ENCODE peak calls at places on chromosomes 12 and 14, in four cellular contexts. C is GM12878, Z is HepG2, Q is SK-N-SH. J is an unnamed sample.

GRCh38 chr14:105307052-105307727 is 6.4 kb upstream of the BRF1 start:
- DNase-seq in C (no peak), Z (no peak), Q (peak; percentile 6), J (no peak)

GRCh38 chr14:56004323-56004722 is 113.9 kb upstream of the PELI2 start:
- DNase-seq in C (no peak), Z (no peak), Q (no peak), J (no peak)

GRCh38 chr12:24034160-24034559 is 84.7 kb upstream of the SOX5 start:
- DNase-seq in C (no peak), Z (no peak), Q (peak; percentile 41), J (no peak)

GRCh38 chr14:96122496-96122895 is 82.1 kb upstream of the BDKRB2 start:
- DNase-seq in C (no peak), Z (no peak), Q (no peak), J (no peak)

GRCh38 chr12:117141097-117141898 is 42.1 kb upstream of the TESC start:
- DNase-seq in C (no peak), Z (no peak), Q (no peak), J (no peak)

GRCh38 chr14:51225751-51226150 is 14.3 kb upstream of the TMX1 start:
- DNase-seq in C (no peak), Z (no peak), Q (no peak), J (no peak)

GRCh38 chr14:99570542-99571302 is 33.3 kb downstream of the CCDC85C start:
- DNase-seq in C (no peak), Z (no peak), Q (no peak), J (no peak)

GRCh38 chr12:18246057-18246456 is 15.3 kb upstream of the PIK3C2G start:
- DNase-seq in C (no peak), Z (no peak), Q (peak; percentile 1), J (no peak)

GRCh38 chr12:54135621-54136027 is 53.2 kb downstream of the SMUG1 start:
- DNase-seq in C (no peak), Z (peak; percentile 88), Q (peak; percentile 56), J (no peak)

GRCh38 chr12:124764451-124764850 is 99.2 kb downstream of the SCARB1 start:
- DNase-seq in C (no peak), Z (no peak), Q (no peak), J (no peak)

GRCh38 chr14:59022144-59022543 is 166.3 kb upstream of the DAAM1 start:
- DNase-seq in C (no peak), Z (no peak), Q (no peak), J (no peak)

GRCh38 chr12:14135996-14136395 is 154.6 kb upstream of the GRIN2B start:
- DNase-seq in C (no peak), Z (no peak), Q (no peak), J (no peak)

GRCh38 chr14:31926123-31926522 is 151.0 kb upstream of the ARHGAP5 start:
- DNase-seq in C (no peak), Z (peak; percentile 87), Q (peak; percentile 44), J (peak; percentile 59)

GRCh38 chr14:104247336-104248202 is 109.2 kb downstream of the KIF26A start:
- DNase-seq in C (no peak), Z (no peak), Q (no peak), J (no peak)

GRCh38 chr14:92510972-92511371 is 2.6 kb upstream of the RIN3 start:
- DNase-seq in C (no peak), Z (peak; percentile 48), Q (no peak), J (no peak)

GRCh38 chr12:132444957-132445883 is 44.7 kb upstream of the FBRSL1 start:
- DNase-seq in C (no peak), Z (no peak), Q (no peak), J (no peak)

GRCh38 chr14:78612666-78613065 is 442.5 kb downstream of the NRXN3 start:
- DNase-seq in C (no peak), Z (no peak), Q (no peak), J (no peak)

GRCh38 chr12:46590991-46591703 is 218.6 kb upstream of the SLC38A2 start:
- DNase-seq in C (no peak), Z (no peak), Q (no peak), J (no peak)

GRCh38 chr14:41570415-41571155 is 36.1 kb upstream of the LRFN5 start:
- DNase-seq in C (no peak), Z (no peak), Q (no peak), J (no peak)

GRCh38 chr12:41122894-41123293 is 65.2 kb upstream of the PDZRN4 start:
- DNase-seq in C (no peak), Z (no peak), Q (no peak), J (no peak)

GRCh38 chr14:90999299-90999698 is 61.1 kb downstream of the RPS6KA5 start:
- DNase-seq in C (no peak), Z (no peak), Q (no peak), J (no peak)

GRCh38 chr14:75959031-75959430 is 22.8 kb downstream of the TGFB3 start:
- DNase-seq in C (no peak), Z (no peak), Q (no peak), J (no peak)

GRCh38 chr12:6345319-6346071 is 3.6 kb upstream of the TNFRSF1A start:
- DNase-seq in C (no peak), Z (peak; percentile 84), Q (no peak), J (peak; percentile 98)

GRCh38 chr12:51974646-51975045 is 23.1 kb downstream of the ACVR1B start:
- DNase-seq in C (no peak), Z (no peak), Q (no peak), J (no peak)

GRCh38 chr14:88667555-88668273 is 104.9 kb downstream of the ZC3H14 start:
- DNase-seq in C (peak; percentile 25), Z (peak; percentile 70), Q (peak; percentile 63), J (peak; percentile 78)

GRCh38 chr14:36657409-36658090 is 4.1 kb upstream of the PAX9 start:
- DNase-seq in C (no peak), Z (no peak), Q (peak; percentile 41), J (no peak)

GRCh38 chr12:28817524-28817923 is 331.6 kb upstream of the FAR2 start:
- DNase-seq in C (no peak), Z (no peak), Q (no peak), J (no peak)

GRCh38 chr12:10301103-10301502 is 6.6 kb upstream of the KLRD1 start:
- DNase-seq in C (no peak), Z (no peak), Q (no peak), J (no peak)

GRCh38 chr14:40164083-40164482 is 731.9 kb upstream of the FBXO33 start:
- DNase-seq in C (no peak), Z (no peak), Q (no peak), J (no peak)

GRCh38 chr14:69464829-69465228 is 19.7 kb upstream of the PLEKHD1 start:
- DNase-seq in C (no peak), Z (no peak), Q (peak; percentile 17), J (no peak)

DNA sequence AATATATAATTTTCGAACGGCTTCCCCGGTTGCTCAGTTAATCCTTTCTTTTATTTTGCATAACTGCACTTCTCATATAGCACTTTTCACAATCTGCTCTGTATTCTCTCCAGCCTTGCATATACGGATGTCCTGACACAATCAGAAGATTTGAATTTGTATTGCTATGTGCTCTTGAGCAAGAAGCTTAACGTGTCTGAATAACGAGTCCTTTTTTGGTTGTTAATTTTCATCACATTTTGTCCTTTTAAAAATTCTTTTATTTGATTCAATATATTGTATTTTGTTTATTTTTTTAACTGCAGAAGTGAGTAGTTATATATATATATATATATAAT is 17.6 kb downstream of the A2M start:
- DNase-seq in C (no peak), Z (no peak), Q (no peak), J (no peak)
- TF ChIP-seq PBX3 in C (no peak), Z (no peak), Q (no peak), J (no peak)

GRCh38 chr12:4431436-4431835 is 14.2 kb downstream of the FGF6 start:
- DNase-seq in C (no peak), Z (no peak), Q (no peak), J (no peak)
- TF ChIP-seq PBX3 in C (no peak), Z (no peak), Q (no peak), J (no peak)

DNA sequence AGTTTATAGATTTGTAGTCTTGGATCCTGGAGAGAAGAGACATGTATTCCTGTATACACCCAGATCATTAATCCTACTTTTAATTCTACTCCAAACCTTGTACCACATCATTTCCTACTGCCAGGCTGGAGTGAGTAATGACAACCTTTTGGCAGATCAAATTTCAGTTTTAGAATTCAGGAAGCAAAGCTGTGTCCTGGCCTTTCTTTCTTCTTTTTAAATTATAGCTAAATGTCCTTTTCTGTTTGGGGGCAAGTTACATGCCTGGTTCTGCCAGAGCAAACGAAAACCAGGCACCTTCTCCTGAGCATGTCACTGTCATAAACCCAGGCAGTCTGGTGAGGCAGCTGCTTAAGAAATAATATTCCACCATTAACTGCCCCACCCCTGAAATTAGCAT is 33.0 kb downstream of the SAMD4A start:
- DNase-seq in C (no peak), Z (no peak), Q (no peak), J (no peak)
- TF ChIP-seq PBX3 in C (no peak), Z (no peak), Q (peak; percentile 89), J (no peak)

GRCh38 chr12:97476255-97476654 is 13.7 kb downstream of the RMST start:
- DNase-seq in C (no peak), Z (no peak), Q (no peak), J (no peak)
- TF ChIP-seq PBX3 in C (no peak), Z (no peak), Q (no peak), J (no peak)

GRCh38 chr12:112977641-112978040 is 678 bp upstream of the OAS2 start:
- DNase-seq in C (no peak), Z (no peak), Q (no peak), J (no peak)

GRCh38 chr12:112980491-112981158 is 2.3 kb downstream of the OAS2 start:
- DNase-seq in C (no peak), Z (no peak), Q (no peak), J (no peak)

GRCh38 chr12:112977139-112977538 is 1.2 kb upstream of the OAS2 start:
- DNase-seq in C (no peak), Z (no peak), Q (no peak), J (no peak)

GRCh38 chr12:112979281-112979680 is 962 bp downstream of the OAS2 start:
- DNase-seq in C (peak; percentile 38), Z (no peak), Q (no peak), J (no peak)

DNA sequence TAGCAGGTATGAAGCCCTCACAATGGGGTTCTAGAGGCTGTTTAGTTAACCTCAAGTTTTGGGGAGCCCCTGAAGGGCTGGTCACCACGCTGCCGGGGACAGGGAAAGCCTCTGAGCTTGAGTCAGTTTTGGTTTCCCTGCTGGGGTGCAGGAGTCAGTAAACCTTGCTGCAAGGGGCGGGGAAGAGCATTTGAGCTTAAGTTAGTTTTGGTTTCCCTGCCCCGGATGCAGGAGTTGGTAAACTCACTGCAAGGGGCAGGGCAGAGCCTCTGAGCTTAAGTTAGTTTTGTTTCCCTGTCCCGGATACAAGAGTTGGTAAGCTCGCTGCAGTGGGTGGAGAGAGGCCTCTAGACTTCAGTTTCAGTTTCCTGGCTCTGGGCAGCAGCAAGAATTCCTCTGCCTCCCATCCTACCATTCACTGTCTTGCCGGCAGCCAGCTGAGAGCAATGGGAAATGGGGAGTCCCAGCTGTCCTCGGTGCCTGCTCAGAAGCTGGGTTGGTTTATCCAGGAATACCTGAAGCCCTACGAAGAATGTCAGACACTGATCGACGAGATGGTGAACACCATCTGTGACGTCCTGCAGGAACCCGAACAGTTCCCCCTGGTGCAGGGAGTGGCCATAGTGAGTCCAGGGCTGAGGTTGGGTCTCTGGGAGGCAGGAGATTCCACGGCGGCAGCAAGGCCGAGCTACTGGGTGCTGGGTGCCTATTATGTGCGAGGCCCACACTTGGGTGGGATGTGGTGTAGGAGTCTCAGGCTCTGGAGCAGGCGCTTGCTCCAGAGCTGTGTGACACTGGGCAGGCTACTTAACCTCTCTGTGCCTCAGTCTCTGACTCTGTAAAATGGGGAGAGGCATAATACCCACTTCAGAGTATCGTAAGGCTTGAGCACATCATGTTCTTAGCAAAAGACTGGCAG is at the start of gene OAS2:
- DNase-seq in C (peak; percentile 94), Z (peak; percentile 12), Q (no peak), J (no peak)
- TF ChIP-seq PBX3 in C (peak; percentile 3), Z (no peak), Q (no peak), J (no peak)

GRCh38 chr12:128784030-128784770 is 39.6 kb downstream of the SLC15A4 start:
- DNase-seq in C (no peak), Z (no peak), Q (no peak), J (no peak)
- TF ChIP-seq PBX3 in C (no peak), Z (no peak), Q (no peak), J (no peak)

J was measured in A549.